ENCODE peak calls at places on chromosomes 16 and 17, in five cellular contexts. K is cardiac fibroblast, E is breast epithelium, Z is testis, J is tibial nerve. C is an unnamed sample.

GRCh38 chr16:27703121-27703520 is 153.2 kb downstream of the KATNIP start:
- DNase-seq in K (no peak), E (no peak), Z (no peak), J (no peak), C (no peak)

GRCh38 chr17:66306413-66306812 is 4.0 kb downstream of the PRKCA start:
- DNase-seq in K (peak; percentile 79), E (no peak), Z (no peak), J (no peak), C (no peak)

GRCh38 chr17:81371910-81372760 is 23.1 kb upstream of the BAHCC1 start:
- DNase-seq in K (peak; percentile 43), E (no peak), Z (peak; percentile 85), J (no peak), C (no peak)

GRCh38 chr16:53781023-53781605 is 77.2 kb downstream of the FTO start:
- DNase-seq in K (peak; percentile 46), E (no peak), Z (no peak), J (no peak), C (no peak)

GRCh38 chr17:81118308-81119221 is 46.7 kb upstream of the PVALEF start:
- DNase-seq in K (no peak), E (no peak), Z (no peak), J (no peak), C (no peak)

GRCh38 chr17:15464629-15465028 is 2.8 kb downstream of the CDRT4 start:
- DNase-seq in K (no peak), E (no peak), Z (no peak), J (no peak), C (no peak)

GRCh38 chr16:23089111-23089510 is 60.1 kb downstream of the USP31 start:
- DNase-seq in K (no peak), E (no peak), Z (no peak), J (no peak), C (no peak)

GRCh38 chr16:72195609-72196008 is 23.7 kb upstream of the PMFBP1 start:
- DNase-seq in K (no peak), E (no peak), Z (no peak), J (no peak), C (no peak)

GRCh38 chr17:74952431-74953128 is 16.9 kb downstream of the OTOP3 start:
- DNase-seq in K (no peak), E (no peak), Z (no peak), J (no peak), C (no peak)

GRCh38 chr16:55248494-55248893 is 75.5 kb upstream of the IRX6 start:
- DNase-seq in K (no peak), E (no peak), Z (no peak), J (no peak), C (no peak)

GRCh38 chr17:38455288-38455915 is 27.1 kb downstream of the ARHGAP23 start:
- DNase-seq in K (no peak), E (no peak), Z (no peak), J (no peak), C (no peak)

GRCh38 chr16:58030136-58030840 is 4.7 kb downstream of the MMP15 start:
- DNase-seq in K (no peak), E (no peak), Z (no peak), J (no peak), C (no peak)

GRCh38 chr17:20009302-20010098 is at the start of gene SPECC1:
- DNase-seq in K (peak; percentile 55), E (peak; percentile 72), Z (peak; percentile 85), J (peak; percentile 82), C (no peak)

GRCh38 chr16:12798846-12799245 is 4.8 kb downstream of the CPPED1 start:
- DNase-seq in K (peak; percentile 46), E (no peak), Z (no peak), J (no peak), C (no peak)

GRCh38 chr17:80119839-80120238 is 18.5 kb downstream of the GAA start:
- DNase-seq in K (no peak), E (no peak), Z (no peak), J (no peak), C (no peak)

GRCh38 chr16:64242510-64242909 is 879.4 kb downstream of the CDH11 start:
- DNase-seq in K (no peak), E (no peak), Z (no peak), J (no peak), C (no peak)

GRCh38 chr16:47493358-47494337 is 32.5 kb downstream of the PHKB start:
- DNase-seq in K (peak; percentile 9), E (no peak), Z (no peak), J (no peak), C (no peak)
- H3K4me3 ChIP-seq in K (no peak overlapping the region), E (no peak overlapping the region), Z (no peak overlapping the region), J (peak overlapping the region; percentile 14), C (no peak overlapping the region)

DNA sequence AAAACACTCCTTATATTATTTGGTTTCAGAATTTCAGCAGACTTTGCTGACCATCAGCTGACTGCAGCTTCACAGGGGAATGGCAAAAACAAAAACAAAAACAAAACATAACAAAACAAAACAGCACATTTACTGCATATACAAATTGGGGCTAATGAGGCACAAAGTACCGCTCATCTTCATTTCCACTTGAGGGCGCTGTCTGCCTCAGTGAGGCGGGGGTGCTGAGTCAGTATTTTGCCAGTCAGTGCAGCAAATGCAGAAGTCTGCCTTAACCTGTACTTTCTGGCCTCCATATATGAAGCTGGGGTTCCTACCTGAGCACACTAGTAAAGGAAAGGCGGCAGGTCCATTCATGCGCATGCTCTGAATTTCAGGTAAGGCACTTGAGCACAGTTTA is 13.5 kb upstream of the DYNLRB2 start:
- DNase-seq in K (peak; percentile 55), E (no peak), Z (peak; percentile 71), J (no peak), C (no peak)
- TF ChIP-seq CTCF in K (peak; percentile 67), E (peak; percentile 39), Z (peak; percentile 31), J (no peak), C (peak; percentile 60)

DNA sequence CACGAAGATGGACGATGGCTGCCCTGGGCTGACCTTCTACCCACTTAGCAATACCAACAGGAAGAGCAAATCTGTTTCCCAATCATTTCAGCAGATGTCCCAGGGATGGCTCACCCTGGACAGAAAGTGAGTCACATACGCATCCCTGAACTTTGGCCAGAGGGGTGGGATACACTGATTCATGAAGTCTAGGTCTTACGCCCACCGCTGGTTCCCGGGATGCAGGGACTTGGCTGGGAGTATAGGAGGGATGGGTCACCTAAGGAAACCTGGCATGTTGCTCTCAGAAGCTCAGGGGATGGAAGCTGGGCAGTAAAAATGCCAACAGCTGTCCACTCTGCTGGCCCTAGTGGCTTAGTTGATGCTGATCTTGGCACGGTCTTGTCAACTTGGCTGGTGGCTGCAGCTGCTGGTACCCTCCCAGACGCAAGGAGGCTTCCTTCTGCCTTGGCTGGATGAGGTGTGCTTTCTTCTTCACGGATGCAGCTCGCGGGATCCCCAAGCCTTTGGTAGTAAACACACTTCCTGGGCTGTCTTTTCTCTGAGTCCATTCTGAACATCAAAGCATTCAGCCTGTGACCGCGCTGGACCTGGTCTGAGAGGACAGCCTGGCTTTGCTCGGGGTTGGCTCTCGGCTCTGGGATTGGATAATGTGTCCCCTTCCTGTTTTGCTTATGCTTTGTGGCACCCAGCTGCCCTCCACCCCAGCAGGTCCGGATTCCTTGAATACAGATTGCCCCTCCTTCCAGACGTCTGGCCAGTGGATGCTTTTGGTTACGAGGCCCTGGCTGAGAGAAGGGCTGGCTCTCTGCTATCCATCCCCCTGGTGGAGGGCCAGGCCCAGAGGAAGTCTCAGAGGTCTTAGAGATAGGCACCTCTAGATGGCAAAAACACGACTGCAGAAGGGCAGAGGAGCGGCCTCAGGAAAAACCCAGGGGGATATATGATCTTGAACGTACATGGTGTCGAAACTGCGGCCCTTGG is 71.5 kb downstream of the RAP1GAP2 start:
- DNase-seq in K (peak; percentile 80), E (no peak), Z (no peak), J (no peak), C (no peak)
- H3K4me3 ChIP-seq in K (no peak overlapping the region), E (no peak overlapping the region), Z (no peak overlapping the region), J (no peak overlapping the region), C (no peak overlapping the region)

DNA sequence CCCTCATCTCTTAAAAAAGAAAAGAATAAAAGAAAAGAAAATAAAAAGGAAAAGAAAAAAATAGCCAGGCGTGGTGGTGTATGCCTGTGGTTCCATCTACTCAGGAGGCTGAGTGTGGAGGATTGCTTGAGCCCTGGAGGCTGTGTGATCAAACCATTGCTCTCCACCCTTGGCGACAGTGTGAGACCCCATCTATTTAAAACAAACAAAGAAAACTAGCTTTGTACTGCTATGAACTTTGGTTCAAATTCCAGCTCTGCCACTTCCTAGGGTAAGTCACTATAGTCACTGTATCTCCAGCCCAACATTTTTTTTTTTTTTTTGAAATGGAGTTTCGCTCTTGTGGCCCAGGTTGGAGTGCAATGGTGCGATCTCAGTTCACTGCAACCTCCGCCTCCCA is 4.2 kb downstream of the CTF1 start:
- DNase-seq in K (no peak), E (no peak), Z (no peak), J (no peak), C (no peak)
- TF ChIP-seq CTCF in K (no peak), E (no peak), Z (no peak), J (no peak), C (no peak)

GRCh38 chr16:1858189-1858588 is 13.8 kb downstream of the MEIOB start:
- DNase-seq in K (no peak), E (no peak), Z (no peak), J (no peak), C (no peak)

GRCh38 chr16:1857433-1858097 is 14.4 kb downstream of the MEIOB start:
- DNase-seq in K (no peak), E (no peak), Z (no peak), J (no peak), C (no peak)

GRCh38 chr16:1861730-1862129 is 10.2 kb downstream of the MEIOB start:
- DNase-seq in K (no peak), E (no peak), Z (no peak), J (no peak), C (no peak)

GRCh38 chr16:1862394-1862793 is 9.6 kb downstream of the MEIOB start:
- DNase-seq in K (no peak), E (no peak), Z (no peak), J (no peak), C (no peak)

DNA sequence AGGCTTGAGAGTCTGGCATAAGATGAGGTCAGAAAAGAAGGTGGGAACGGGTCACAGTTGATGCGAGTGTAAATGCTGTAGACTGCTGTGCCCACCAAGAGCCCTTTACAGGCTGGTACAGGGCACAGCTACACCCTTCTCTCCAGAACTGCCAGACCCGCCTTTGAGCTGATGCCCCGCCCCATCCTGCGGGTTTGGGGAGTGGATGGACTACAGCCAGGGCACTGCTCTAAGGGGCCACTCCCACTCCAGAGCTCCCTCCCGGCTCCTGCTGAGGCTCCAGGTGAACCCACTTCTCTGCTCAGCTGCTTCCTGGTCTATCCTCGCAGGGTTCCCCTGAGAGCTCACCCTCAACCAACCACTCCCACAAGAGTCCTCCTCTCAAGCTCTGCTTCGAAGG is 12.3 kb downstream of the MEIOB start:
- DNase-seq in K (no peak), E (no peak), Z (no peak), J (no peak), C (no peak)
- H3K4me3 ChIP-seq in K (no peak overlapping the region), E (no peak overlapping the region), Z (no peak overlapping the region), J (no peak overlapping the region), C (no peak overlapping the region)

C was measured in kidney epithelial cell.